ENCODE peak calls at places on chromosomes 1 and 21, in six cellular contexts. One of them, this sample, is unnamed.

GRCh38 chr1:154862927-154863701 is 7.0 kb downstream of the KCNN3 start:
- DNase-seq in HTR-8/SVneo: no peak
- DNase-seq in LoVo: no peak
- DNase-seq in iPS-NIHi11: no peak
- DNase-seq in tibial artery: no peak
- DNase-seq in stomach: no peak
- DNase-seq in this sample: no peak

GRCh38 chr1:223549740-223550139 is 115.8 kb downstream of the CAPN8 start:
- DNase-seq in HTR-8/SVneo: no peak
- DNase-seq in LoVo: no peak
- DNase-seq in iPS-NIHi11: no peak
- DNase-seq in tibial artery: no peak
- DNase-seq in stomach: no peak
- DNase-seq in this sample: no peak

GRCh38 chr1:239337776-239338435 is 48.5 kb upstream of the CHRM3 start:
- DNase-seq in HTR-8/SVneo: no peak
- DNase-seq in LoVo: no peak
- DNase-seq in iPS-NIHi11: no peak
- DNase-seq in tibial artery: no peak
- DNase-seq in stomach: no peak
- DNase-seq in this sample: no peak

GRCh38 chr1:23369335-23370013 is at the start of gene ZNF436:
- DNase-seq in HTR-8/SVneo: no peak
- DNase-seq in LoVo: peak
- DNase-seq in iPS-NIHi11: no peak
- DNase-seq in tibial artery: peak
- DNase-seq in stomach: peak
- DNase-seq in this sample: peak

GRCh38 chr1:24984800-24985552 is 54.9 kb upstream of the RUNX3 start:
- DNase-seq in HTR-8/SVneo: no peak
- DNase-seq in LoVo: no peak
- DNase-seq in iPS-NIHi11: no peak
- DNase-seq in tibial artery: no peak
- DNase-seq in stomach: no peak
- DNase-seq in this sample: no peak

GRCh38 chr1:29706936-29707335 is 470.6 kb downstream of the PTPRU start:
- DNase-seq in HTR-8/SVneo: no peak
- DNase-seq in LoVo: no peak
- DNase-seq in iPS-NIHi11: peak
- DNase-seq in tibial artery: no peak
- DNase-seq in stomach: no peak
- DNase-seq in this sample: peak

GRCh38 chr1:21818661-21819060 is 6.6 kb downstream of the LDLRAD2 start:
- DNase-seq in HTR-8/SVneo: peak
- DNase-seq in LoVo: peak
- DNase-seq in iPS-NIHi11: peak
- DNase-seq in tibial artery: no peak
- DNase-seq in stomach: peak
- DNase-seq in this sample: peak

GRCh38 chr1:98057236-98057635 is 136.4 kb upstream of the DPYD start:
- DNase-seq in HTR-8/SVneo: no peak
- DNase-seq in LoVo: no peak
- DNase-seq in iPS-NIHi11: no peak
- DNase-seq in tibial artery: no peak
- DNase-seq in stomach: no peak
- DNase-seq in this sample: no peak

GRCh38 chr1:3593334-3593733 is 18.0 kb downstream of the MEGF6 start:
- DNase-seq in HTR-8/SVneo: no peak
- DNase-seq in LoVo: no peak
- DNase-seq in iPS-NIHi11: no peak
- DNase-seq in tibial artery: no peak
- DNase-seq in stomach: no peak
- DNase-seq in this sample: no peak

GRCh38 chr1:56910441-56910985 is 55.3 kb downstream of the C8B start:
- DNase-seq in HTR-8/SVneo: no peak
- DNase-seq in LoVo: no peak
- DNase-seq in iPS-NIHi11: no peak
- DNase-seq in tibial artery: no peak
- DNase-seq in stomach: peak
- DNase-seq in this sample: no peak

GRCh38 chr1:3519301-3519885 is 64.9 kb downstream of the ARHGEF16 start:
- DNase-seq in HTR-8/SVneo: no peak
- DNase-seq in LoVo: no peak
- DNase-seq in iPS-NIHi11: no peak
- DNase-seq in tibial artery: no peak
- DNase-seq in stomach: no peak
- DNase-seq in this sample: no peak

GRCh38 chr1:211341999-211342398 is 15.4 kb downstream of the TRAF5 start:
- DNase-seq in HTR-8/SVneo: no peak
- DNase-seq in LoVo: no peak
- DNase-seq in iPS-NIHi11: no peak
- DNase-seq in tibial artery: no peak
- DNase-seq in stomach: no peak
- DNase-seq in this sample: no peak

GRCh38 chr21:46121286-46122221 is 23.6 kb downstream of the COL6A2 start:
- DNase-seq in HTR-8/SVneo: no peak
- DNase-seq in LoVo: no peak
- DNase-seq in iPS-NIHi11: no peak
- DNase-seq in tibial artery: peak
- DNase-seq in stomach: peak
- DNase-seq in this sample: no peak

GRCh38 chr1:186152227-186152944 is 222.7 kb downstream of the TPR start:
- DNase-seq in HTR-8/SVneo: peak
- DNase-seq in LoVo: peak
- DNase-seq in iPS-NIHi11: no peak
- DNase-seq in tibial artery: no peak
- DNase-seq in stomach: no peak
- DNase-seq in this sample: peak

GRCh38 chr1:33030575-33030974 is 6.1 kb downstream of the AK2 start:
- DNase-seq in HTR-8/SVneo: no peak
- DNase-seq in LoVo: no peak
- DNase-seq in iPS-NIHi11: no peak
- DNase-seq in tibial artery: no peak
- DNase-seq in stomach: no peak
- DNase-seq in this sample: no peak